ENCODE peak calls at places on chromosome 5, in six cellular contexts. H is H1, E is trophoblast cell, P is IMR-90, J is mesenchymal stem cell, Q is H9. O is an unnamed sample.

GRCh38 chr5:172530835-172531703 is 76.7 kb upstream of the SH3PXD2B start:
- DNase-seq in H (peak; percentile 39), E (no peak), P (no peak), J (no peak), Q (peak; percentile 16), O (no peak)

GRCh38 chr5:1506242-1507015 is 17.3 kb downstream of the LPCAT1 start:
- DNase-seq in H (no peak), E (no peak), P (no peak), J (no peak), Q (no peak), O (no peak)

GRCh38 chr5:62275581-62275980 is 30.4 kb upstream of the KIF2A start:
- DNase-seq in H (no peak), E (no peak), P (no peak), J (no peak), Q (no peak), O (no peak)

GRCh38 chr5:16733597-16733996 is 116.8 kb upstream of the RETREG1 start:
- DNase-seq in H (no peak), E (no peak), P (no peak), J (no peak), Q (peak; percentile 56), O (no peak)

GRCh38 chr5:172224996-172225395 is 31.0 kb downstream of the EFCAB9 start:
- DNase-seq in H (no peak), E (no peak), P (no peak), J (no peak), Q (no peak), O (no peak)

GRCh38 chr5:154603978-154604679 is 126.1 kb upstream of the HAND1 start:
- DNase-seq in H (peak; percentile 57), E (peak; percentile 71), P (peak; percentile 16), J (peak; percentile 58), Q (peak; percentile 46), O (no peak)

GRCh38 chr5:42991477-42992034 is 48.6 kb downstream of the ANXA2R start:
- DNase-seq in H (no peak), E (no peak), P (peak; percentile 24), J (no peak), Q (peak; percentile 32), O (no peak)

GRCh38 chr5:179866241-179867078 is 7.8 kb upstream of the MRNIP start:
- DNase-seq in H (no peak), E (no peak), P (no peak), J (no peak), Q (no peak), O (no peak)

GRCh38 chr5:111730659-111731382 is 26.2 kb downstream of the NREP start:
- DNase-seq in H (no peak), E (no peak), P (no peak), J (no peak), Q (no peak), O (no peak)

GRCh38 chr5:130616161-130616560 is 548.9 kb downstream of the HINT1 start:
- DNase-seq in H (no peak), E (no peak), P (no peak), J (peak; percentile 64), Q (no peak), O (no peak)

GRCh38 chr5:180169246-180170110 is 39.5 kb downstream of the RASGEF1C start:
- DNase-seq in H (no peak), E (no peak), P (no peak), J (no peak), Q (peak; percentile 28), O (no peak)

GRCh38 chr5:2383678-2384025 is 367.8 kb downstream of the IRX2 start:
- DNase-seq in H (no peak), E (no peak), P (no peak), J (no peak), Q (no peak), O (no peak)

DNA sequence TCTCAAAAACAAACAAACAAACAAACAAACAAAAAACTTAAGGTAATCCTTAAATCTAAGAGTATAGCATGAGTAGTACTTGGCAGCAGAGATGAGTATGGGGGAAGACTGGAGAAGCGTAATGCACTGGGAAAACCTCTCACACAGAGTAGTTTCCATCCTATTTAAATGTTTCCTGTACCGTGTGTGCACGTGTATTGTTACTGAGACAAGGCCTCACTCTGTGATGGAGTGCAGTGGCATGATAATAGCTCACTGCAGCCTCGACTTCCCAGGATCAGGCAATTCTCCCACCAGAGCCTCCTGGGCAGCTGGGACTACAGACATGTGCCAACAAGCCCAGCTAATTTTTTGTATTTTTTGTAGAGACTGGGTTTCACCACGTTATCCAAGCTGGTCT is 2.9 kb downstream of the UIMC1 start:
- DNase-seq in H (no peak), E (no peak), P (no peak), J (no peak), Q (no peak), O (no peak)
- H4K91ac ChIP-seq in H (no peak overlapping the region), E (no peak overlapping the region), P (no peak overlapping the region), J (no peak overlapping the region), Q (no peak overlapping the region), O (no peak overlapping the region)

GRCh38 chr5:11300736-11301135 is 539.7 kb upstream of the DAP start:
- DNase-seq in H (no peak), E (no peak), P (no peak), J (no peak), Q (no peak), O (no peak)
- H3K14ac ChIP-seq in H (no peak overlapping the region), E (no peak overlapping the region), P (no peak overlapping the region), J (no peak overlapping the region), Q (no peak overlapping the region), O (no peak overlapping the region)

GRCh38 chr5:32543291-32543690 is 42.1 kb upstream of the SUB1 start:
- DNase-seq in H (no peak), E (no peak), P (no peak), J (no peak), Q (no peak), O (no peak)

GRCh38 chr5:32542216-32543059 is 42.9 kb upstream of the SUB1 start:
- DNase-seq in H (no peak), E (no peak), P (peak; percentile 84), J (peak; percentile 35), Q (no peak), O (no peak)

GRCh38 chr5:32539981-32540380 is 45.4 kb upstream of the SUB1 start:
- DNase-seq in H (no peak), E (no peak), P (no peak), J (no peak), Q (no peak), O (no peak)

GRCh38 chr5:32540446-32540845 is 44.9 kb upstream of the SUB1 start:
- DNase-seq in H (no peak), E (no peak), P (no peak), J (no peak), Q (no peak), O (no peak)

DNA sequence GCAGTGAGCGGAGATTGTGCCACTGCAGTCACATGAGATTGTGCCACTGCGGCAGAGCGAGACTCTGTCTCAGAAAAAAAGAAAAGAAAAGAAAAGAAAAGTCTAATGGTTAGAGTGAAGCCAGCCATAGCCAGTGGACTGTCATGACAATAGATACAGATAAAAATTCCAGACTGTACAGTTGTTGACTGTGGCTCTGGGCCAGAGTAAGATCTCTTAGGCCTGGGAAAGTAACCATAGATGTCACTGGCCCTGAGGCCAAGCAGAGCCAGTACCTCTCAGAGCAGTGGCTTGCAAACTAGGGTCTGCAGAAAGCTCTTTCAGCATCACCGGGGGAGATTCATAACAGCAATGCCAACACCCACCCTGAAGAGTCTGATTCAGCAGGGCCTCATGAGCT is 44.1 kb upstream of the SUB1 start:
- DNase-seq in H (no peak), E (no peak), P (peak; percentile 22), J (no peak), Q (no peak), O (no peak)
- H4K91ac ChIP-seq in H (no peak overlapping the region), E (no peak overlapping the region), P (no peak overlapping the region), J (no peak overlapping the region), Q (no peak overlapping the region), O (no peak overlapping the region)

DNA sequence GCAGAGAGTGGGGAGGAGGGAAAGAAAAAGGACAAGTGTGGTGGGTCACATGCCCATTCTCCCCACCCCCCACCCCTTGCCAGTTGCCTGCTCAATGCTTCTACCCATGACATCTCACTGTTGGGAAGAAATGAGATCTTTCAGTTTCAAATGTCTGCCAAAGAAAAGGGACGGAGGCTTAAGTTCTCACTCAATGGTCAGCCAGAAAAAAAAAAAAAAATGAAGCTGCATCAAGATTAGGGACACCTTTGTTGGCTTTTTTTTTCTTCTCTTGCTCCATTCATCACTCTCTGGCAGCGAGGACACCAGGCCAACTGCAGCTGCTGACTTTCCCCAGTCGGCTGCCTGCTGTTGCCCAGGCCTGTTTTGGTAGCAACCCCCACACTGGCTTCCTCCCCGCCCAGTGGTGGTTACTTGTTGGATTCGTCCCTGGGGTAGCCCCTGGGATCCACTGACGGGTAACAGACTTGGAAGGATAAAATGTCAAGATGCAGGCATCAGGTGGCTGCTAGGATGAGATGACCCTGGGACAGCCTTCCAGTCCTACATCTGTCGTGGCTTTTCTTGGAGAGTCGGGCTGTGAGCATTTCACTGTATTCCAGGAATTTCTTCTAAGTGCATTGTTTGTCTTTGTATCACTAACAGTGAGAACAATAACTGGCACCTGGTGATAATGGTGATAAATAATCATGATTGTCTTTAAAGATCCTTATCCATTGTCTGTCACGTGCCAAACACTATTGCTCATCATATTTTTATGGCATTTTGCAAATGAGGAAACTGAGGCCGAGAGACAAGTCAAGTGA is 9.1 kb downstream of the WWC1 start:
- DNase-seq in H (no peak), E (no peak), P (no peak), J (no peak), Q (no peak), O (no peak)
- H3K14ac ChIP-seq in H (no peak overlapping the region), E (no peak overlapping the region), P (no peak overlapping the region), J (no peak overlapping the region), Q (no peak overlapping the region), O (no peak overlapping the region)

GRCh38 chr5:103601314-103601713 is 38.7 kb upstream of the NUDT12 start:
- DNase-seq in H (no peak), E (no peak), P (no peak), J (no peak), Q (no peak), O (no peak)
- H4K91ac ChIP-seq in H (no peak overlapping the region), E (no peak overlapping the region), P (no peak overlapping the region), J (no peak overlapping the region), Q (no peak overlapping the region), O (no peak overlapping the region)

DNA sequence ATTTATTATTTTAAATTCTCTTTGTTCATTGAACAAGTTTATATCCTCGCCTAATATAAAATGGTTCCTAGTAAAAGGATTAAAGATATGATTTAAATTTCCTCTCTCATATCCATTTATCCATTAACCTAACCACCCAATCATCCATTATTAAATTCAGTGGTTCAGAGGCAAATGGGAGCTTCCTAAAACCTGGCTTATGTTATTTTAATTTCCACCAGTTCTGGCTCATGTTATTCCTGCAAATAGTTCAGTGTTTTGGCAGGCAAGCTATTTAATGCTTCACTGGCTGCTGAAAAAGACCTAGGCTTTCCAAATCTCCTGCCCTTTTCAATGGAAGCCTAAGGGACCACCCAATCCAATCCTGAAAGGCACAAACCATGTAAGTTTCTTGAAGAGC is 52.3 kb downstream of the POC5 start:
- DNase-seq in H (no peak), E (no peak), P (no peak), J (no peak), Q (no peak), O (no peak)
- H3K14ac ChIP-seq in H (no peak overlapping the region), E (no peak overlapping the region), P (no peak overlapping the region), J (no peak overlapping the region), Q (no peak overlapping the region), O (no peak overlapping the region)

DNA sequence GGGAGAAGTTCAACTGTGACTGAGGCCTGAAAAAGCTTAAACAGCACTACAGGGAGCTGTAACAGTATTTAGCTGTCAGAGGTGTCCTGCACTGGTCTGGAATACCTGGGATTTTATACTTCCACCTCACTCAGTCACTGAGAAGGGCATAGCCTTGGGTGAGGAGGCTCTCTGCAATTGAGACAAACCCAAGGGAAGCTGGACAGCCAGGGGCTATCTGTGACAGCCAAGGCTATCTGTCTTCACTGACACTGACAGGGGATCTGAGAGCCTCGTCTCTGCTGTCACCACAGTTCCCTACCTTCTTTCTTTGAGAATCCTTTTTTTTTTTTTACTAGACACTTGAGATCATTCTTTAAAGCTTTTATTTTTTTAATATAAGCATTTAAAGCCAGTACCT is 356.2 kb upstream of the CD180 start:
- DNase-seq in H (no peak), E (peak; percentile 22), P (no peak), J (no peak), Q (no peak), O (no peak)
- H4K91ac ChIP-seq in H (no peak overlapping the region), E (no peak overlapping the region), P (no peak overlapping the region), J (no peak overlapping the region), Q (no peak overlapping the region), O (no peak overlapping the region)